ENCODE peak calls at places on chromosomes 6 and 20, in four cellular contexts. One of them, this sample, is unnamed.

GRCh38 chr20:44724423-44725091 is 9.4 kb downstream of the CCN5 start:
- DNase-seq in H1: no peak
- DNase-seq in GM12878: no peak
- DNase-seq in HepG2: no peak
- DNase-seq in this sample: no peak

GRCh38 chr6:49556429-49556837 is 6.0 kb downstream of the C6orf141 start:
- DNase-seq in H1: no peak
- DNase-seq in GM12878: no peak
- DNase-seq in HepG2: peak
- DNase-seq in this sample: no peak

GRCh38 chr6:160837146-160837545 is 135.1 kb downstream of the PLG start:
- DNase-seq in H1: no peak
- DNase-seq in GM12878: no peak
- DNase-seq in HepG2: no peak
- DNase-seq in this sample: no peak

GRCh38 chr6:150891886-150892485 is 26.5 kb downstream of the MTHFD1L start:
- DNase-seq in H1: peak
- DNase-seq in GM12878: peak
- DNase-seq in HepG2: peak
- DNase-seq in this sample: peak

GRCh38 chr6:140355476-140355875 is 981.0 kb upstream of the CITED2 start:
- DNase-seq in H1: no peak
- DNase-seq in GM12878: no peak
- DNase-seq in HepG2: no peak
- DNase-seq in this sample: no peak

GRCh38 chr6:167779123-167779992 is 47.4 kb upstream of the AFDN start:
- DNase-seq in H1: no peak
- DNase-seq in GM12878: no peak
- DNase-seq in HepG2: no peak
- DNase-seq in this sample: no peak

GRCh38 chr20:24382330-24382729 is 87.1 kb upstream of the SYNDIG1 start:
- DNase-seq in H1: no peak
- DNase-seq in GM12878: no peak
- DNase-seq in HepG2: no peak
- DNase-seq in this sample: no peak

GRCh38 chr6:5942591-5942990 is 64.1 kb downstream of the NRN1 start:
- DNase-seq in H1: no peak
- DNase-seq in GM12878: no peak
- DNase-seq in HepG2: no peak
- DNase-seq in this sample: no peak

GRCh38 chr6:44969446-44970175 is 358.5 kb upstream of the RUNX2 start:
- DNase-seq in H1: no peak
- DNase-seq in GM12878: no peak
- DNase-seq in HepG2: no peak
- DNase-seq in this sample: no peak

GRCh38 chr20:60637801-60638200 is 614.3 kb upstream of the CDH4 start:
- DNase-seq in H1: no peak
- DNase-seq in GM12878: no peak
- DNase-seq in HepG2: no peak
- DNase-seq in this sample: no peak

GRCh38 chr6:20399518-20399917 is 2.2 kb upstream of the E2F3 start:
- DNase-seq in H1: no peak
- DNase-seq in GM12878: no peak
- DNase-seq in HepG2: no peak
- DNase-seq in this sample: no peak

GRCh38 chr20:9617940-9618339 is 103.5 kb downstream of the LAMP5 start:
- DNase-seq in H1: no peak
- DNase-seq in GM12878: no peak
- DNase-seq in HepG2: peak
- DNase-seq in this sample: peak

GRCh38 chr20:57693002-57693582 is 16.7 kb downstream of the PMEPA1 start:
- DNase-seq in H1: no peak
- DNase-seq in GM12878: no peak
- DNase-seq in HepG2: no peak
- DNase-seq in this sample: no peak

GRCh38 chr6:113102761-113103160 is 754.4 kb upstream of the MARCKS start:
- DNase-seq in H1: no peak
- DNase-seq in GM12878: no peak
- DNase-seq in HepG2: no peak
- DNase-seq in this sample: no peak

GRCh38 chr6:117976030-117976651 is 69.1 kb downstream of the SLC35F1 start:
- DNase-seq in H1: no peak
- DNase-seq in GM12878: no peak
- DNase-seq in HepG2: peak
- DNase-seq in this sample: peak

GRCh38 chr20:57514273-57514751 is 10.6 kb downstream of the CTCFL start:
- DNase-seq in H1: no peak
- DNase-seq in GM12878: no peak
- DNase-seq in HepG2: peak
- DNase-seq in this sample: peak

GRCh38 chr6:54681987-54682386 is 164.6 kb upstream of the FAM83B start:
- DNase-seq in H1: no peak
- DNase-seq in GM12878: no peak
- DNase-seq in HepG2: no peak
- DNase-seq in this sample: no peak

GRCh38 chr6:112357801-112358200 is 10.7 kb downstream of the RFPL4B start:
- DNase-seq in H1: no peak
- DNase-seq in GM12878: no peak
- DNase-seq in HepG2: no peak
- DNase-seq in this sample: no peak

GRCh38 chr20:16701296-16701695 is 28.5 kb upstream of the SNRPB2 start:
- DNase-seq in H1: no peak
- DNase-seq in GM12878: no peak
- DNase-seq in HepG2: peak
- DNase-seq in this sample: no peak

GRCh38 chr20:51767018-51767866 is 948 bp downstream of the ATP9A start:
- DNase-seq in H1: peak
- DNase-seq in GM12878: no peak
- DNase-seq in HepG2: peak
- DNase-seq in this sample: peak

GRCh38 chr6:16514249-16514648 is 247.0 kb downstream of the ATXN1 start:
- DNase-seq in H1: no peak
- DNase-seq in GM12878: no peak
- DNase-seq in HepG2: peak
- DNase-seq in this sample: no peak

GRCh38 chr6:25279748-25280616 is 808 bp downstream of the CARMIL1 start:
- DNase-seq in H1: peak
- DNase-seq in GM12878: no peak
- DNase-seq in HepG2: peak
- DNase-seq in this sample: peak

GRCh38 chr6:144331610-144332009 is 46.5 kb downstream of the UTRN start:
- DNase-seq in H1: no peak
- DNase-seq in GM12878: no peak
- DNase-seq in HepG2: no peak
- DNase-seq in this sample: no peak

GRCh38 chr6:37783831-37784584 is 35.5 kb upstream of the ZFAND3 start:
- DNase-seq in H1: no peak
- DNase-seq in GM12878: no peak
- DNase-seq in HepG2: no peak
- DNase-seq in this sample: no peak

GRCh38 chr20:61968036-61968810 is 97.5 kb downstream of the TAF4 start:
- DNase-seq in H1: no peak
- DNase-seq in GM12878: no peak
- DNase-seq in HepG2: no peak
- DNase-seq in this sample: no peak

GRCh38 chr6:41555326-41556300 is 9.4 kb downstream of the FOXP4 start:
- DNase-seq in H1: no peak
- DNase-seq in GM12878: no peak
- DNase-seq in HepG2: no peak
- DNase-seq in this sample: no peak

GRCh38 chr6:145723646-145724045 is 11.7 kb downstream of the EPM2A start:
- DNase-seq in H1: no peak
- DNase-seq in GM12878: no peak
- DNase-seq in HepG2: peak
- DNase-seq in this sample: no peak

GRCh38 chr20:17872434-17872833 is 96.2 kb downstream of the SNX5 start:
- DNase-seq in H1: no peak
- DNase-seq in GM12878: no peak
- DNase-seq in HepG2: no peak
- DNase-seq in this sample: no peak

GRCh38 chr20:11849270-11849920 is 68.3 kb upstream of the BTBD3 start:
- DNase-seq in H1: no peak
- DNase-seq in GM12878: no peak
- DNase-seq in HepG2: no peak
- DNase-seq in this sample: no peak

GRCh38 chr6:362924-363249 is 28.7 kb upstream of the IRF4 start:
- DNase-seq in H1: no peak
- DNase-seq in GM12878: no peak
- DNase-seq in HepG2: no peak
- DNase-seq in this sample: no peak

GRCh38 chr6:104629826-104630225 is 229.9 kb downstream of the HACE1 start:
- DNase-seq in H1: no peak
- DNase-seq in GM12878: no peak
- DNase-seq in HepG2: no peak
- DNase-seq in this sample: no peak

GRCh38 chr6:163422574-163422973 is 8.1 kb downstream of the QKI start:
- DNase-seq in H1: no peak
- DNase-seq in GM12878: no peak
- DNase-seq in HepG2: no peak
- DNase-seq in this sample: no peak

GRCh38 chr6:163417595-163417994 is 3.1 kb downstream of the QKI start:
- DNase-seq in H1: no peak
- DNase-seq in GM12878: no peak
- DNase-seq in HepG2: no peak
- DNase-seq in this sample: no peak

GRCh38 chr6:163420315-163420667 is 5.8 kb downstream of the QKI start:
- DNase-seq in H1: no peak
- DNase-seq in GM12878: no peak
- DNase-seq in HepG2: no peak
- DNase-seq in this sample: no peak

GRCh38 chr6:163418273-163419029 is 3.9 kb downstream of the QKI start:
- DNase-seq in H1: no peak
- DNase-seq in GM12878: no peak
- DNase-seq in HepG2: no peak
- DNase-seq in this sample: no peak

DNA sequence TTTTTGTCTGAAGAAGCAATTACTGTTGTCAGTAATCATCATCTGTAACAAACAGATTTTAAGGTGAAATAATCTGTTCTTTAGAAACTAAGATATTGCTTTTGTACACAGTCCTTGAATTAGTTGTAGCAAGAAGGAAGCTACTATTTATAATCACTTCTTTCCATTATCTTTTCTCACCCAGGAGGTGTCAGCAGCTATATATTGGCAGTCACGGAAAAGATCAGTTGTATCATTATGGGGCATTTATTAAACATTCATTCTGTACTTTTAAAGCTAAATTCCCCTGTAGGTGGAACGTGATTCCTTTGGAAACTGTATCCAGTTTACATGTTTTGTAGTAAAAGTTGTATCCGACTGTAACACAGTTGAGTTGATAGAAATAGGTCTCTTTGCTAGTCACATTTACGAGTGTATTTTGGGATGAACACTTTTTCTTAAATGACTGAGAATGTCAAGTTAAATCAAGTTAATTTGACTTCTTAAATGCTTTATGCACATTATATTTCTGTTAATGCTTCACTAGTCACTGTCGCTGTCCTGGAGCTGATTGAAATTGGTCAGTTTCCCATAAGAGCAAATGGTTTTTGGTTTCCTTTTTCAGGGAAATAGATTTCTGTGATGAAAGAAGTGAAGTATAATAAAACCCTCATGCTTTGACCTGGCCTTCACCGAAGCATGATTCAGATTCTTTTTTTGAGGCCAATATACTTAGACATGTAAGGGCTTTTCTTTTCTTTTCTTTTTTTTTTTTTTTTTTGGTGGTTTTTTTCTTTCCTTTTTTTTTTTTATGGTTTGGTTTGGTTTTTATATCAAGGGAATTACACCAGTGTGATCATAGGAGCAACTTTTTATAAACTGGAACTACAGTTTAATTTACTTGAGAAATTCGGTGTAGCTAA is 5.1 kb downstream of the QKI start:
- DNase-seq in H1: no peak
- DNase-seq in GM12878: no peak
- DNase-seq in HepG2: no peak
- DNase-seq in this sample: no peak
- TF ChIP-seq SUZ12 in H1: no peak
- TF ChIP-seq SUZ12 in GM12878: no peak
- TF ChIP-seq SUZ12 in HepG2: no peak
- TF ChIP-seq SUZ12 in this sample: no peak

GRCh38 chr6:31575335-31575901 is at the start of gene TNF:
- DNase-seq in H1: no peak
- DNase-seq in GM12878: peak
- DNase-seq in HepG2: no peak
- DNase-seq in this sample: no peak

GRCh38 chr6:31574106-31575061 is 981 bp upstream of the TNF start:
- DNase-seq in H1: no peak
- DNase-seq in GM12878: no peak
- DNase-seq in HepG2: no peak
- DNase-seq in this sample: no peak

GRCh38 chr6:31576897-31577341 is 1.6 kb downstream of the TNF start:
- DNase-seq in H1: no peak
- DNase-seq in GM12878: no peak
- DNase-seq in HepG2: no peak
- DNase-seq in this sample: no peak

GRCh38 chr6:31578058-31578457 is 2.7 kb downstream of the TNF start:
- DNase-seq in H1: no peak
- DNase-seq in GM12878: no peak
- DNase-seq in HepG2: no peak
- DNase-seq in this sample: no peak

DNA sequence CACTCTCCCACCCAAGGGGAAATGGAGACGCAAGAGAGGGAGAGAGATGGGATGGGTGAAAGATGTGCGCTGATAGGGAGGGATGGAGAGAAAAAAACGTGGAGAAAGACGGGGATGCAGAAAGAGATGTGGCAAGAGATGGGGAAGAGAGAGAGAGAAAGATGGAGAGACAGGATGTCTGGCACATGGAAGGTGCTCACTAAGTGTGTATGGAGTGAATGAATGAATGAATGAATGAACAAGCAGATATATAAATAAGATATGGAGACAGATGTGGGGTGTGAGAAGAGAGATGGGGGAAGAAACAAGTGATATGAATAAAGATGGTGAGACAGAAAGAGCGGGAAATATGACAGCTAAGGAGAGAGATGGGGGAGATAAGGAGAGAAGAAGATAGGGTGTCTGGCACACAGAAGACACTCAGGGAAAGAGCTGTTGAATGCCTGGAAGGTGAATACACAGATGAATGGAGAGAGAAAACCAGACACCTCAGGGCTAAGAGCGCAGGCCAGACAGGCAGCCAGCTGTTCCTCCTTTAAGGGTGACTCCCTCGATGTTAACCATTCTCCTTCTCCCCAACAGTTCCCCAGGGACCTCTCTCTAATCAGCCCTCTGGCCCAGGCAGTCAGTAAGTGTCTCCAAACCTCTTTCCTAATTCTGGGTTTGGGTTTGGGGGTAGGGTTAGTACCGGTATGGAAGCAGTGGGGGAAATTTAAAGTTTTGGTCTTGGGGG is 753 bp downstream of the TNF start:
- DNase-seq in H1: no peak
- DNase-seq in GM12878: no peak
- DNase-seq in HepG2: no peak
- DNase-seq in this sample: no peak
- H3K4me3 ChIP-seq in H1: no peak
- H3K4me3 ChIP-seq in GM12878: peak
- H3K4me3 ChIP-seq in HepG2: no peak
- H3K4me3 ChIP-seq in this sample: no peak

GRCh38 chr20:54469293-54469692 is 6.1 kb upstream of the DOK5 start:
- DNase-seq in H1: no peak
- DNase-seq in GM12878: no peak
- DNase-seq in HepG2: no peak
- DNase-seq in this sample: no peak
- TF ChIP-seq SUZ12 in H1: no peak
- TF ChIP-seq SUZ12 in GM12878: no peak
- TF ChIP-seq SUZ12 in HepG2: no peak
- TF ChIP-seq SUZ12 in this sample: no peak

GRCh38 chr6:34143884-34144580 is 1.9 kb downstream of the GRM4 start:
- DNase-seq in H1: no peak
- DNase-seq in GM12878: no peak
- DNase-seq in HepG2: peak
- DNase-seq in this sample: peak
- H3K4me3 ChIP-seq in H1: peak
- H3K4me3 ChIP-seq in GM12878: no peak
- H3K4me3 ChIP-seq in HepG2: no peak
- H3K4me3 ChIP-seq in this sample: peak